ENCODE peak calls at places on chromosomes 1 and 21, in six cellular contexts. O, G, Z, T, K and U are unnamed samples. For H3K9me2, the result is how much of the 10 kb centered on the place peaks cover.

GRCh38 chr1:198333744-198334143 is 176.9 kb downstream of the NEK7 start:
- DNase-seq in G (no peak), K (peak), Z (no peak), O (no peak), T (no peak), U (no peak)

GRCh38 chr1:215114154-215114933 is 31.8 kb downstream of the KCNK2 start:
- DNase-seq in O (no peak), Z (peak), G (no peak), K (peak), T (no peak), U (no peak)

GRCh38 chr1:79386730-79387129 is 380.2 kb upstream of the ADGRL4 start:
- DNase-seq in G (no peak), Z (no peak), K (no peak), T (no peak), O (no peak), U (no peak)

GRCh38 chr1:154186177-154186576 is 5.7 kb downstream of the TPM3 start:
- DNase-seq in K (peak), G (peak), T (peak), Z (peak), O (peak), U (peak)

GRCh38 chr21:26563977-26564503 is 9.0 kb downstream of the CYYR1 start:
- DNase-seq in K (no peak), Z (no peak), O (no peak), G (no peak), T (no peak), U (no peak)

GRCh38 chr1:17979815-17980214 is 127.8 kb upstream of the IGSF21 start:
- DNase-seq in K (no peak), Z (no peak), G (no peak), T (peak), O (peak), U (no peak)

GRCh38 chr1:205714190-205714905 is 34.0 kb upstream of the SLC45A3 start:
- DNase-seq in T (no peak), K (peak), O (no peak), Z (no peak), G (no peak), U (no peak)

GRCh38 chr1:36285450-36286101 is 20.6 kb upstream of the SH3D21 start:
- DNase-seq in O (peak), G (peak), K (peak), T (peak), Z (peak), U (peak)

GRCh38 chr1:97047412-97047793 is 325.8 kb downstream of the PTBP2 start:
- DNase-seq in Z (no peak), T (no peak), O (no peak), G (no peak), K (no peak), U (no peak)

GRCh38 chr1:23838401-23838866 is 13.2 kb upstream of the HMGCL start:
- DNase-seq in O (peak), K (peak), G (peak), Z (peak), T (peak), U (peak)

GRCh38 chr1:207868252-207868768 is 42.6 kb downstream of the CD34 start:
- DNase-seq in T (peak), O (peak), Z (no peak), K (peak), G (peak), U (peak)

GRCh38 chr1:37471345-37472231 is 2.8 kb upstream of the ZC3H12A start:
- DNase-seq in G (peak), O (no peak), Z (peak), K (peak), T (peak), U (peak)

GRCh38 chr21:31141389-31142021 is 103.2 kb upstream of the KRTAP19-8 start:
- DNase-seq in K (no peak), T (no peak), O (no peak), G (no peak), Z (no peak), U (no peak)

GRCh38 chr1:236421022-236421421 is 26.9 kb downstream of the EDARADD start:
- DNase-seq in O (no peak), Z (no peak), T (no peak), K (peak), G (no peak), U (peak)

GRCh38 chr1:91700332-91700731 is 185.6 kb downstream of the TGFBR3 start:
- DNase-seq in K (peak), T (no peak), G (no peak), Z (no peak), O (no peak), U (no peak)

GRCh38 chr21:41927727-41928409 is 25.9 kb downstream of the C2CD2 start:
- DNase-seq in Z (no peak), K (no peak), T (no peak), G (no peak), O (peak), U (no peak)

GRCh38 chr21:41923641-41924342 is 30.0 kb downstream of the C2CD2 start:
- DNase-seq in Z (no peak), O (no peak), K (peak), G (no peak), T (no peak), U (no peak)

GRCh38 chr21:41926807-41927171 is 27.0 kb downstream of the C2CD2 start:
- DNase-seq in T (no peak), G (no peak), O (no peak), K (no peak), Z (no peak), U (no peak)

GRCh38 chr21:41924355-41924754 is 29.5 kb downstream of the C2CD2 start:
- DNase-seq in O (no peak), Z (no peak), T (no peak), G (no peak), K (no peak), U (no peak)

DNA sequence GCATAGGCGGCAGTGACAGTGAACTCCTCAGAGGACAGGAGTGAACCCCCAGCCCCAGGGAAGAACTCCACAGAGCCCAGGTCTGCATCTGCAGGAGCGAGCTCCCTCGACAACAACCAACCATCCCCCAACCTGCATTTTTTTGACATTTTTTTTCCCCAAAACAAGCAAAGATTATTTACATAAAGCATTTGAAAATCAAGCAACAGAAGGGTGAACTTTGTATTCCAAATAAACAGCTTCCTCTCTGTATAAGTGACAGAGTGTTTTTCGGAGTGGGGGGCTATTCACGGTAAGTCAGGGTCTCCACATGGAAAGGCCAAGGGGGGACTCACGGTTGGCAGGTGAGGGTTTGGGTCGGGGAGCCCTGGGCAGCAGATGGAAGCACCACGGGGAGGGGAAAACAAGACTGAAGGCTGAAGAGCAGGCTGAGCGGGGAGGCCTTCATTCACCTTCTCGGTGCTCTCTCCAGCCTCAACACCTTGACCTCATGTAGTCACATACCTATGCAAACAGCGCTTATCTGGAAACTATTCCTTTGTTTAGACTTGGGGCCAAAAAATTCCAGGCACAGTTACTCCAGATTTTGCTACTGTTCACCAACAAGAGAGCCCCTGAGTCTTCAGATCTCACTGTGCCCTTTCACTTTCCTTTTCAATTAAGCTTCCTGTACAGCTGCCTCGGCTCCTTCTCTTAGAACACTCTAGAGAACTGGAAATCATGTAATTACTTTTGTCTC is 27.6 kb downstream of the C2CD2 start:
- DNase-seq in O (peak), Z (no peak), G (no peak), K (peak), T (peak), U (peak)
- H3K9me2 ChIP-seq in O (under half), Z (under half), G (under half), K (under half), T (under half), U (under half)

GRCh38 chr1:85608851-85609250 is 28.3 kb downstream of the CCN1 start:
- DNase-seq in T (no peak), K (peak), O (no peak), Z (no peak), G (no peak), U (no peak)
- H3K27ac ChIP-seq in T (peak), K (peak), O (no peak), Z (no peak), G (no peak), U (no peak)

DNA sequence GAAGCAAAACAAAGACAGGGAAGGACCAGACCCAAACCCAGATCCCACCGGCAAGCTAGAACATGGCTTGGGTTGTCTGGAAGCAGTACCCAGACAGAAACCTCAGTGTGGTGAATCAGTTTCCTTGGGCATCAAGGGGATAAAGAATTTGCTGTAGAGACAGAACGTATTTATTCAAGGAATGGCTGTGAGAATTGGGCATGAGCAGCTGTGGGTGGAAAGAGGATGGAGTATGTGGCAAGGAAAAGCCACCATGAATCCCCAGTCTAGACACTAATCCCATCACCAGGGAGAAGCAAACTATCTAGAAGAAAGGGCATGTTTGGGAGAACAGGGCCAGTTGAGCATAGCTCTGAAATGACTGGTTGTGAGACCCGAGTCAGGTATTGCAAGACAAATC is 109.2 kb downstream of the TOMM20 start:
- DNase-seq in Z (no peak), O (no peak), G (no peak), T (no peak), K (peak), U (no peak)
- H3K9me2 ChIP-seq in Z (under half), O (under half), G (under half), T (under half), K (under half), U (under half)

DNA sequence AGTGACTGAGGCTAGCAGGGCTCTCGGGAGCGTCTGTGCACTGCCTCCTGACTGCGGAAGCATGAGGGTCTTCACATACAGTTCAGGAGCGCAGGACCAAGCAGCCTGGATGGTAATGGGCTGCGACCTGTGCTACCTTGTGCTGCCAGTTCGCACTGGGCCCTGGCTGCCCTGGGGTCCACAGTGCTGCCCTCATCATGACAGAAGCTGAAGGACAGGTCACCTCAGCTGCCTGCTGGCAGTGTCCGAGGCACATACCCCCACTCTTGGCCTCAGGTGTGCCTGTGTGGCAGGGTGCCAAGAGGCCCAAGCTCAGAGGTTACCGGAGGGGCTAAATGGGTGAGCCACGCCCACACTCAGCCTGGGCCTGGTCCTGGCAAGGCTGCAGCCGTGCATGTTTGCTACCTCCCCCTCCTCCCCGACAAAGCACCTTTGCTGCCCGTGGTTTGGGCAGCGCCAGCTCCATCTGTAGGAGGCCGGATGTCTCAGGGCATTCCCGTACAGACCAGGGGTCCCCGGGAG is 4.4 kb downstream of the JMJD4 start:
- DNase-seq in Z (no peak), G (peak), T (no peak), O (no peak), K (no peak), U (no peak)
- H3K27ac ChIP-seq in Z (peak), G (no peak), T (no peak), O (no peak), K (no peak), U (no peak)

GRCh38 chr1:167413328-167413727 is 105.0 kb downstream of the CD247 start:
- DNase-seq in K (no peak), G (no peak), O (no peak), T (no peak), Z (no peak), U (no peak)
- H3K9me2 ChIP-seq in K (under half), G (under half), O (under half), T (under half), Z (under half), U (under half)

GRCh38 chr1:26838474-26839338 is 12.2 kb downstream of the ZDHHC18 start:
- DNase-seq in Z (no peak), T (no peak), K (no peak), O (no peak), G (no peak), U (no peak)
- H3K27ac ChIP-seq in Z (no peak), T (no peak), K (no peak), O (no peak), G (no peak), U (no peak)

DNA sequence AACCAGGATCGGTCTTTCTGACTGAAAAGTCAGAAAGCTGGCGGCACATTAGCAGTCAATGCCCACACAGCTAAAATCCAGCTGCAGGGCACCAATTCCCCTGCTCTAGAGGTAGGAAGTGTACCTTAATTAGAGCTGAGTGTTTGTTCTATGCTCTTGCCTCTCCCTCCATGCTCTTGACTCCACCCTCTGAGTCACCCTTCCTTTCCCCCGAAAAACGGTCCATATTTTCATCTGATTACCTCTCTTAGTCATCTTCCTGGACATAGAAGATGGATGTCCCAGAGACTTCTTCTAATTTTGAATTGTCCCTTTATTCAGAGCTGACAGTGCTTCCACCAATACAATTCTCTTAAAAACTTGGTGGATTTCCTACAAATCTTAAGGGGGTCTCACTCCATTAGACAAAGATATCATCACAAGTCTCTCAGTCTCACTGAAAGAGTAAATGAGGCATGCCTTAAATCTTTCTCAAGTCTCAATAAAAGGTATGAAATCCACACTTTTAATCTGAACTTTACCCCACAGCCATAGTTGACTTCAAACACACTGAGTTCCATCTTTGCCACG is 44.1 kb upstream of the SLC19A1 start:
- DNase-seq in K (no peak), O (no peak), G (no peak), Z (no peak), T (no peak), U (no peak)
- H3K9me2 ChIP-seq in K (under half), O (under half), G (under half), Z (under half), T (under half), U (under half)

DNA sequence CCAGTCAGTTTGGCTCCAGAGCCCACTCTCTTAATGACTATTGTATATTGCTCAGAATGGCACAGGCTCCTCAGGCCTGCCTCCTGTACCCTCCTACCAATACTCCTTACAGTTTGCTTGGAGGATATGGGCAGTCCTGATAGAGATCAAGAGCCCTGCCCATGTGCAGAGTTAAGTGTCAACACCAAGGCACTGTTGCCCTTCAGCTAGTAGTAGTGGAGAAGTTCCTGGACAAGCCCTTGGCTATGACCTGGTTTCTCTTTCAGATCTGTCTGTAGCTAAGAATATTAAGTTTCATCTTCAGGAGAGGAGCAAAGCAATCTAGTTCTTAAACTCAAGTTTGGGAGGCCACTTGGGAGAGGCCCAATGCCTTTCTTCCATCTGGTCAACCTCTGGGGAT is 22.5 kb downstream of the RPL5 start:
- DNase-seq in O (no peak), Z (no peak), G (no peak), T (no peak), K (no peak), U (no peak)
- H3K27ac ChIP-seq in O (no peak), Z (no peak), G (no peak), T (no peak), K (no peak), U (peak)